ENCODE peak calls at places on chromosomes 5 and 9, in six cellular contexts. E is lung, N is SJCRH30, U is upper lobe of right lung, Q is left ventricle myocardium inferior, J is keratinocyte. Z is an unnamed sample.

GRCh38 chr9:94867842-94868312 is 141.4 kb downstream of the AOPEP start:
- DNase-seq in E (no peak), N (peak; percentile 55), U (no peak), Q (no peak), J (peak; percentile 66), Z (no peak)

GRCh38 chr5:92518318-92518913 is 1062.6 kb downstream of the NR2F1-AS1 start:
- DNase-seq in E (no peak), N (peak; percentile 7), U (no peak), Q (no peak), J (no peak), Z (no peak)

GRCh38 chr9:98796364-98797101 is at the start of gene ANKS6:
- DNase-seq in E (peak; percentile 78), N (peak; percentile 82), U (peak; percentile 93), Q (peak; percentile 81), J (no peak), Z (no peak)

GRCh38 chr5:5154733-5155132 is 14.6 kb downstream of the ADAMTS16 start:
- DNase-seq in E (no peak), N (no peak), U (no peak), Q (no peak), J (no peak), Z (no peak)

GRCh38 chr5:31186672-31187267 is 6.7 kb upstream of the CDH6 start:
- DNase-seq in E (no peak), N (no peak), U (no peak), Q (no peak), J (no peak), Z (no peak)

GRCh38 chr5:131857388-131857787 is 60.6 kb upstream of the FNIP1 start:
- DNase-seq in E (no peak), N (no peak), U (no peak), Q (no peak), J (no peak), Z (no peak)

GRCh38 chr9:120478208-120478607 is 101.8 kb downstream of the CDK5RAP2 start:
- DNase-seq in E (no peak), N (no peak), U (no peak), Q (no peak), J (no peak), Z (no peak)

GRCh38 chr9:119322137-119322695 is 47.0 kb downstream of the BRINP1 start:
- DNase-seq in E (no peak), N (no peak), U (no peak), Q (peak; percentile 29), J (no peak), Z (no peak)

GRCh38 chr5:96823900-96824351 is 16.2 kb upstream of the ERAP1 start:
- DNase-seq in E (no peak), N (no peak), U (no peak), Q (no peak), J (peak; percentile 71), Z (no peak)

GRCh38 chr9:74499770-74500583 is 2.8 kb downstream of the RORB start:
- DNase-seq in E (no peak), N (no peak), U (no peak), Q (no peak), J (no peak), Z (no peak)

GRCh38 chr5:176547811-176548210 is 1.3 kb upstream of the CDHR2 start:
- DNase-seq in E (no peak), N (no peak), U (no peak), Q (no peak), J (no peak), Z (no peak)

GRCh38 chr5:159324097-159324760 is 6.1 kb downstream of the IL12B start:
- DNase-seq in E (no peak), N (peak; percentile 18), U (no peak), Q (no peak), J (no peak), Z (no peak)

GRCh38 chr5:21784487-21784886 is 1068.7 kb downstream of the CDH12 start:
- DNase-seq in E (no peak), N (no peak), U (no peak), Q (no peak), J (no peak), Z (no peak)

GRCh38 chr5:21783079-21783478 is 1070.1 kb downstream of the CDH12 start:
- DNase-seq in E (no peak), N (no peak), U (no peak), Q (no peak), J (no peak), Z (no peak)
- H3K4me3 ChIP-seq in E (no peak overlapping the region), N (no peak overlapping the region), U (no peak overlapping the region), Q (no peak overlapping the region), J (no peak overlapping the region), Z (no peak overlapping the region)

DNA sequence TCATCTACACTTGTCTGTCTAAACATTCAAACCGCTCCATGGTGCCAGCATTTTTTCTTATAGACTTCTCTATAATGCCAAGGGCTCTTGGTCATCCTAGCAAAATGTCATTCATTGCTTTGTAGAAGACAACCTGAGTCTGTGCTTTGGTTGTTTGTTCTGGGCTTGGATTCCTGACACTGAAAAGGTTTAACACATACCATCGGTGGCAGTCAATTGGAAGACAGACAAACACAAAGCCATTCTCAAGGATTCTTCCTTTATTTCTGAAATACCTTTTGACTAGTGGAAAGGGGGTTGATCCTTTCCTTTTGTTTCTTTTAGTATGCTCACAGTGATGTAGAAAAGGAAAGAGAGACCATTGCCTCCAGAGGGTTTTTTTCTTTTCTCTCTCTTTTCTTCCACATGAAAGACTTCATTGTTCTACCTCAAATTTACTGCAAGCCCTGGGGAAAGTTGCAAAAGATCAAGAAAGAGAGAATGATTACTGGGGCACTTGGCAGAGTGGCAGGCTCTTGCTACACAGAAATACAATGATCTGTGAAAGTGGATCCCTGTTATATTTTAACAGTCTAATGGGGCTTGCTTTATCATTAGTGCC is 66.4 kb upstream of the TMC1 start:
- DNase-seq in E (no peak), N (no peak), U (no peak), Q (no peak), J (no peak), Z (no peak)
- H3K27ac ChIP-seq in E (no peak overlapping the region), N (peak overlapping the region; percentile 14), U (no peak overlapping the region), Q (no peak overlapping the region), J (no peak overlapping the region), Z (no peak overlapping the region)

DNA sequence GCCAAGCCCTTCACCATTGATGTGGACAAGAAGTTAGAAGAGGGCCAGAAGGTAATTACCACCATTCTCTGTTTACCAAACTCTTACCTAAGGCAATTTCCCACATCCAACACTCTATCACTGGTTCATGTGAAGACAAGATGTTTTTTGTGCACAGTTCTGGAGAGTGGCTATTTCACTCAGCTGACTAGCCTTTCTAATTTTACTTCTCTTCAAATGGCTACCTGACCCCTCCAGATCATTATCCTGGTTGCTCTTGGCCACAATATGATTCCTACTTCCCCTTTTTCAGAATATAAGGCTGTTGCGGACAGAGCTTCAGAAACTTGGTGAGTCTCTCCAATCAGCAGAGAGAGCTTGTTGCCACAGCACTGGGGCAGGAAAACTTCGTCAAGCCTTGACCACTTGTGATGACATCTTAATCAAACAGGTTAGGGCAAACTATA is 7.1 kb downstream of the KIF20A start:
- DNase-seq in E (no peak), N (no peak), U (no peak), Q (no peak), J (no peak), Z (no peak)
- H3K4me3 ChIP-seq in E (no peak overlapping the region), N (no peak overlapping the region), U (no peak overlapping the region), Q (no peak overlapping the region), J (no peak overlapping the region), Z (no peak overlapping the region)

DNA sequence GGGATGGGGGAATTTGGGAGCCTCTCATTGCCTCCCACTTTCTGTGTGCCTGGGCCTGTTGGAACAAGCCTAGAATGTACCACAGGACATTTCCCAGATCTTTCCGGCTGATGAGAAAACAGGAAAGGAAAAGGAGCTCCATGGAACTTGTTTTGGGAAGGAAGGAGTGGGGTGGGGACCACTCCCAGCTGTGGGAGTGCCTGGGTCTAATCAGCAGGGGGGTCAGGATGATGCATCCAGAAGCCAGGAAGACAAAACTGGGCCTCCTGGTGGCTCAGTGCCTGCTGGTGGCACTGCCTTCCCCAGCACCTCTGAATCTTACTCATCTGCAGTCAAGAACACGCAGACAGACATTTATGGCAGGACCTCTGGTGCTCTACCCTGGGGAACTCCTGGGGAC is 2.8 kb downstream of the SMIM33 start:
- DNase-seq in E (no peak), N (peak; percentile 31), U (no peak), Q (no peak), J (peak; percentile 52), Z (no peak)
- H3K27ac ChIP-seq in E (no peak overlapping the region), N (peak overlapping the region; percentile 28), U (peak overlapping the region; percentile 73), Q (peak overlapping the region; percentile 78), J (peak overlapping the region; percentile 31), Z (no peak overlapping the region)

GRCh38 chr5:151612689-151613427 is 21.7 kb upstream of the FAT2 start:
- DNase-seq in E (no peak), N (peak; percentile 51), U (no peak), Q (no peak), J (peak; percentile 87), Z (no peak)
- H3K4me3 ChIP-seq in E (no peak overlapping the region), N (no peak overlapping the region), U (no peak overlapping the region), Q (no peak overlapping the region), J (no peak overlapping the region), Z (no peak overlapping the region)

DNA sequence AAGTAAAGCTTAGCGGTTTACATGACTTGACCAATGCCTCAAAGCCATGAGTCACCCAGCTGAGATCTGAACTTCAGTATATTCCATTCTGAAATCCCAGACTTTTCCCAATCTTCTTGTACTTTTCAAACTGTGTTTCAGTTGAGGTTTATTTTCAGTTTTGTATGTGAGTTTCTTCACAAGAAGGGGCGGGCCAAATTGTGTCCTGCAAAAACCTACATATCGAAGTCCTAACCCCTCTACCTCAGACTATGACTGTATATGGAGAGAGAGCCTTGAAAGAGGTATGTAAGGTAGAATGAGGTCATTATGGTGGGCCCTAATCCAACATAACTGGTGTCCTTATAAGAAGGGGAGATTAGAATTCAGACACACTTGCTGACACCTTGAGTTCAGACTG is 665 bp upstream of the TLR4 start:
- DNase-seq in E (no peak), N (no peak), U (no peak), Q (no peak), J (no peak), Z (no peak)
- H3K27ac ChIP-seq in E (peak overlapping the region; percentile 83), N (peak overlapping the region; percentile 62), U (peak overlapping the region; percentile 76), Q (peak overlapping the region; percentile 91), J (no peak overlapping the region), Z (no peak overlapping the region)

GRCh38 chr5:73759771-73760170 is 133.8 kb downstream of the ARHGEF28 start:
- DNase-seq in E (no peak), N (no peak), U (no peak), Q (no peak), J (no peak), Z (no peak)
- H3K4me3 ChIP-seq in E (no peak overlapping the region), N (no peak overlapping the region), U (no peak overlapping the region), Q (no peak overlapping the region), J (no peak overlapping the region), Z (no peak overlapping the region)

GRCh38 chr5:1316588-1316902 is 21.7 kb upstream of the TERT start:
- DNase-seq in E (no peak), N (no peak), U (no peak), Q (no peak), J (no peak), Z (no peak)
- H3K27ac ChIP-seq in E (no peak overlapping the region), N (no peak overlapping the region), U (peak overlapping the region; percentile 71), Q (no peak overlapping the region), J (peak overlapping the region; percentile 34), Z (no peak overlapping the region)